ENCODE peak calls at places on chromosomes 1 and 21, in six cellular contexts. Q, M, Y, J, D and P are unnamed samples.

GRCh38 chr1:158149175-158149574 is 31.5 kb upstream of the CD1D start:
- DNase-seq in M (no peak), Y (no peak), D (no peak), Q (no peak), J (no peak), P (no peak)

GRCh38 chr1:183622884-183623785 is 12.4 kb downstream of the ARPC5 start:
- DNase-seq in D (no peak), J (peak; percentile 71), Y (peak; percentile 56), Q (peak; percentile 37), M (no peak), P (peak; percentile 70)

GRCh38 chr1:9069324-9070100 is at the start of gene SLC2A5:
- DNase-seq in M (no peak), D (no peak), Y (no peak), J (no peak), Q (no peak), P (no peak)

GRCh38 chr21:42417533-42417932 is 13.8 kb downstream of the UBASH3A start:
- DNase-seq in M (peak; percentile 52), Q (no peak), J (no peak), D (no peak), Y (no peak), P (no peak)

GRCh38 chr1:180501865-180502360 is 464 bp downstream of the ACBD6 start:
- DNase-seq in J (no peak), Q (no peak), M (no peak), D (no peak), Y (no peak), P (no peak)

GRCh38 chr1:7380712-7381111 is 390.4 kb upstream of the VAMP3 start:
- DNase-seq in Y (peak; percentile 65), Q (no peak), D (no peak), M (no peak), J (no peak), P (no peak)

GRCh38 chr1:160826546-160826945 is 30.6 kb downstream of the LY9 start:
- DNase-seq in Q (no peak), D (no peak), M (no peak), Y (no peak), J (no peak), P (peak; percentile 99)

GRCh38 chr1:54069792-54070548 is 16.6 kb downstream of the TCEANC2 start:
- DNase-seq in M (no peak), Y (peak; percentile 69), D (no peak), Q (peak; percentile 32), J (no peak), P (peak; percentile 75)

GRCh38 chr21:18253809-18254208 is 9.2 kb downstream of the CHODL start:
- DNase-seq in J (no peak), M (no peak), Y (no peak), D (no peak), Q (no peak), P (no peak)

GRCh38 chr1:216186131-216186530 is 237.1 kb downstream of the USH2A start:
- DNase-seq in Q (no peak), Y (no peak), J (no peak), D (no peak), M (no peak), P (no peak)

GRCh38 chr1:205537386-205538018 is 33.0 kb downstream of the CDK18 start:
- DNase-seq in D (peak; percentile 31), Y (no peak), M (no peak), J (no peak), Q (no peak), P (peak; percentile 34)

GRCh38 chr1:220887868-220888664 is 8.8 kb downstream of the HLX start:
- DNase-seq in M (no peak), D (no peak), Q (no peak), Y (no peak), J (no peak), P (no peak)

GRCh38 chr1:150613061-150613920 is 16.1 kb downstream of the ENSA start:
- DNase-seq in D (peak; percentile 74), J (no peak), Q (peak; percentile 91), M (peak; percentile 41), Y (peak; percentile 94), P (peak; percentile 98)

GRCh38 chr1:153542956-153543737 is 2.4 kb upstream of the S100A5 start:
- DNase-seq in D (no peak), J (no peak), Y (no peak), M (no peak), Q (no peak), P (no peak)

GRCh38 chr1:110220324-110220723 is 10.2 kb downstream of the KCNC4 start:
- DNase-seq in Q (no peak), J (no peak), D (no peak), M (no peak), Y (no peak), P (no peak)

GRCh38 chr1:6185635-6186382 is 5.7 kb upstream of the CHD5 start:
- DNase-seq in J (no peak), Q (no peak), Y (peak; percentile 26), M (no peak), D (no peak), P (peak; percentile 66)

GRCh38 chr1:58848818-58849411 is 65.1 kb upstream of the JUN start:
- DNase-seq in D (peak; percentile 86), Q (peak; percentile 98), J (peak; percentile 36), M (no peak), Y (peak; percentile 95), P (peak; percentile 99)

GRCh38 chr1:54937469-54937868 is 43.0 kb upstream of the TMEM61 start:
- DNase-seq in D (no peak), M (no peak), Q (no peak), J (no peak), Y (no peak), P (peak; percentile 48)

GRCh38 chr1:232193451-232193783 is 436.5 kb downstream of the SIPA1L2 start:
- DNase-seq in M (no peak), D (no peak), Y (no peak), Q (no peak), J (no peak), P (no peak)

GRCh38 chr1:168227620-168228019 is 1.8 kb downstream of the SFT2D2 start:
- DNase-seq in M (no peak), J (no peak), Q (no peak), D (no peak), Y (peak; percentile 87), P (peak; percentile 49)

GRCh38 chr1:44806025-44806703 is 987 bp downstream of the DYNLT4 start:
- DNase-seq in Y (no peak), Q (no peak), M (no peak), D (no peak), J (no peak), P (no peak)

GRCh38 chr1:41898191-41898713 is 20.5 kb downstream of the HIVEP3 start:
- DNase-seq in Y (peak; percentile 45), Q (no peak), M (peak; percentile 75), D (no peak), J (no peak), P (peak; percentile 54)

GRCh38 chr1:164644774-164645634 is 86.0 kb downstream of the PBX1 start:
- DNase-seq in Q (no peak), J (no peak), Y (no peak), D (no peak), M (no peak), P (peak; percentile 67)

GRCh38 chr1:26580116-26580515 is 50.6 kb downstream of the RPS6KA1 start:
- DNase-seq in J (no peak), D (no peak), M (no peak), Y (no peak), Q (no peak), P (no peak)

GRCh38 chr1:218380125-218380977 is 35.2 kb downstream of the TGFB2 start:
- DNase-seq in D (peak; percentile 69), M (no peak), Y (peak; percentile 57), Q (no peak), J (no peak), P (peak; percentile 100)

GRCh38 chr1:233075045-233075444 is 124.6 kb downstream of the NTPCR start:
- DNase-seq in Y (peak; percentile 20), Q (peak; percentile 76), D (peak; percentile 70), M (no peak), J (no peak), P (peak; percentile 97)

GRCh38 chr1:8847990-8848389 is 30.5 kb downstream of the ENO1 start:
- DNase-seq in Q (peak; percentile 36), Y (peak; percentile 26), M (no peak), J (no peak), D (no peak), P (no peak)

GRCh38 chr1:41613646-41614592 is 129.4 kb upstream of the EDN2 start:
- DNase-seq in Y (no peak), D (no peak), Q (peak; percentile 67), J (no peak), M (no peak), P (no peak)

GRCh38 chr1:3246251-3246650 is 177.2 kb downstream of the PRDM16 start:
- DNase-seq in Q (no peak), J (no peak), Y (no peak), D (no peak), M (no peak), P (no peak)

GRCh38 chr1:85359874-85360708 is 83.7 kb upstream of the BCL10 start:
- DNase-seq in Q (no peak), J (no peak), D (peak; percentile 75), Y (peak; percentile 94), M (no peak), P (peak; percentile 87)

GRCh38 chr1:3393024-3393986 is 61.2 kb upstream of the ARHGEF16 start:
- DNase-seq in Q (no peak), D (no peak), M (no peak), Y (no peak), J (no peak), P (no peak)

GRCh38 chr1:209607102-209607794 is 23.7 kb downstream of the CAMK1G start:
- DNase-seq in M (no peak), D (no peak), Q (no peak), Y (no peak), J (no peak), P (peak; percentile 80)

GRCh38 chr1:169117014-169117413 is 10.5 kb downstream of the ATP1B1 start:
- DNase-seq in D (no peak), M (no peak), J (no peak), Y (no peak), Q (no peak), P (no peak)

GRCh38 chr1:205633421-205633976 is 1.7 kb upstream of the ELK4 start:
- DNase-seq in D (peak; percentile 19), J (no peak), Q (peak; percentile 24), M (no peak), Y (peak; percentile 86), P (peak; percentile 78)

GRCh38 chr1:150555971-150556865 is 7.0 kb downstream of the ADAMTSL4 start:
- DNase-seq in D (no peak), Q (no peak), J (no peak), Y (no peak), M (no peak), P (no peak)

GRCh38 chr1:21901473-21901847 is 35.6 kb downstream of the HSPG2 start:
- DNase-seq in M (no peak), Q (no peak), J (no peak), D (no peak), Y (peak; percentile 81), P (no peak)

GRCh38 chr1:14215151-14215550 is 383.3 kb upstream of the KAZN start:
- DNase-seq in M (no peak), Q (no peak), D (no peak), Y (no peak), J (no peak), P (peak; percentile 87)

GRCh38 chr1:36328713-36329112 is 5.3 kb upstream of the EVA1B start:
- DNase-seq in D (no peak), J (no peak), M (no peak), Q (no peak), Y (peak; percentile 67), P (peak; percentile 10)